ENCODE peak calls at places on chromosomes 7 and 10, in ten cellular contexts. L is neural progenitor cell, T is LoVo, R is EL, G is GM12892, W is type B pancreatic cell, P is skeletal muscle cell, O is tibial nerve, D is iPS-NIHi11, B is uterus. S is an unnamed sample.

GRCh38 chr10:96334888-96335526 is 23.8 kb downstream of the OPALIN start:
- DNase-seq in L (peak), T (peak), R (peak), G (no peak), W (no peak), P (no peak), O (no peak), D (peak), B (no peak), S (peak)

GRCh38 chr10:3787001-3787400 is 2.0 kb upstream of the KLF6 start:
- DNase-seq in L (no peak), T (no peak), R (no peak), G (no peak), W (no peak), P (no peak), O (no peak), D (no peak), B (no peak), S (no peak)

GRCh38 chr7:79553811-79554555 is 100.5 kb upstream of the MAGI2 start:
- DNase-seq in L (no peak), T (peak), R (peak), G (no peak), W (no peak), P (peak), O (no peak), D (no peak), B (no peak), S (no peak)

GRCh38 chr10:97796651-97797050 is 24.9 kb upstream of the SFRP5 start:
- DNase-seq in L (no peak), T (no peak), R (no peak), G (no peak), W (no peak), P (no peak), O (no peak), D (no peak), B (no peak), S (no peak)

GRCh38 chr10:75228834-75229233 is 6.9 kb downstream of the COMTD1 start:
- DNase-seq in L (no peak), T (no peak), R (no peak), G (no peak), W (no peak), P (no peak), O (no peak), D (no peak), B (no peak), S (no peak)

GRCh38 chr7:20784311-20785210 is 2.1 kb downstream of the SP8 start:
- DNase-seq in L (peak), T (peak), R (peak), G (peak), W (peak), P (no peak), O (no peak), D (peak), B (no peak), S (peak)

GRCh38 chr10:80528901-80529300 is 8.8 kb upstream of the SH2D4B start:
- DNase-seq in L (no peak), T (no peak), R (no peak), G (no peak), W (no peak), P (no peak), O (no peak), D (peak), B (no peak), S (no peak)

GRCh38 chr7:45126201-45126600 is 14.7 kb upstream of the TBRG4 start:
- DNase-seq in L (no peak), T (no peak), R (no peak), G (no peak), W (no peak), P (no peak), O (no peak), D (no peak), B (no peak), S (no peak)

GRCh38 chr7:110762514-110762913 is 328.4 kb upstream of the LRRN3 start:
- DNase-seq in L (no peak), T (no peak), R (no peak), G (no peak), W (no peak), P (no peak), O (no peak), D (no peak), B (no peak), S (no peak)

GRCh38 chr10:74750848-74751274 is 75.5 kb upstream of the KAT6B start:
- DNase-seq in L (no peak), T (no peak), R (no peak), G (no peak), W (peak), P (no peak), O (no peak), D (no peak), B (no peak), S (no peak)

GRCh38 chr7:47392241-47392759 is 189.6 kb downstream of the TNS3 start:
- DNase-seq in L (peak), T (no peak), R (no peak), G (no peak), W (no peak), P (peak), O (no peak), D (no peak), B (peak), S (no peak)

GRCh38 chr10:35448687-35449662 is 112.7 kb downstream of the CCNY start:
- DNase-seq in L (no peak), T (peak), R (no peak), G (no peak), W (no peak), P (no peak), O (no peak), D (peak), B (no peak), S (no peak)

GRCh38 chr10:62817763-62818425 is 1.7 kb upstream of the EGR2 start:
- DNase-seq in L (peak), T (peak), R (peak), G (peak), W (no peak), P (no peak), O (peak), D (peak), B (peak), S (peak)

GRCh38 chr10:28849821-28850220 is 172.5 kb downstream of the BAMBI start:
- DNase-seq in L (no peak), T (no peak), R (no peak), G (no peak), W (no peak), P (no peak), O (no peak), D (no peak), B (no peak), S (no peak)

GRCh38 chr10:19889279-19889678 is 73.0 kb downstream of the PLXDC2 start:
- DNase-seq in L (no peak), T (no peak), R (no peak), G (no peak), W (no peak), P (no peak), O (no peak), D (no peak), B (no peak), S (no peak)

GRCh38 chr7:139721844-139722243 is 56.0 kb downstream of the HIPK2 start:
- DNase-seq in L (no peak), T (no peak), R (no peak), G (no peak), W (no peak), P (no peak), O (no peak), D (no peak), B (no peak), S (no peak)

GRCh38 chr10:60334991-60335390 is 54.7 kb downstream of the ANK3 start:
- DNase-seq in L (no peak), T (no peak), R (peak), G (no peak), W (no peak), P (peak), O (no peak), D (no peak), B (no peak), S (no peak)

GRCh38 chr10:70272925-70273316 is 10.9 kb downstream of the NPFFR1 start:
- DNase-seq in L (no peak), T (peak), R (peak), G (no peak), W (no peak), P (no peak), O (no peak), D (no peak), B (no peak), S (no peak)

GRCh38 chr10:126438407-126438783 is 50.1 kb upstream of the ADAM12 start:
- DNase-seq in L (no peak), T (no peak), R (no peak), G (no peak), W (no peak), P (no peak), O (no peak), D (no peak), B (no peak), S (no peak)

GRCh38 chr10:62911210-62911963 is 95.2 kb upstream of the EGR2 start:
- DNase-seq in L (peak), T (no peak), R (no peak), G (no peak), W (no peak), P (no peak), O (no peak), D (peak), B (no peak), S (no peak)

GRCh38 chr10:4545077-4545476 is 280.9 kb upstream of the AKR1E2 start:
- DNase-seq in L (no peak), T (no peak), R (peak), G (no peak), W (no peak), P (peak), O (no peak), D (no peak), B (no peak), S (no peak)

GRCh38 chr10:121510201-121510771 is 88.0 kb downstream of the FGFR2 start:
- DNase-seq in L (no peak), T (no peak), R (peak), G (no peak), W (no peak), P (no peak), O (peak), D (no peak), B (peak), S (no peak)

GRCh38 chr10:46523119-46523880 is 33.2 kb downstream of the GPRIN2 start:
- DNase-seq in L (no peak), T (peak), R (peak), G (no peak), W (no peak), P (no peak), O (peak), D (no peak), B (peak), S (no peak)

GRCh38 chr10:57992321-57993077 is 275.2 kb downstream of the IPMK start:
- DNase-seq in L (peak), T (no peak), R (peak), G (no peak), W (no peak), P (no peak), O (no peak), D (peak), B (no peak), S (no peak)

GRCh38 chr7:21011153-21011552 is 224.5 kb upstream of the SP8 start:
- DNase-seq in L (no peak), T (peak), R (no peak), G (no peak), W (no peak), P (no peak), O (no peak), D (no peak), B (no peak), S (no peak)

GRCh38 chr10:102752934-102753664 is 9.4 kb downstream of the WBP1L start:
- DNase-seq in L (peak), T (no peak), R (peak), G (no peak), W (no peak), P (peak), O (no peak), D (peak), B (peak), S (no peak)

GRCh38 chr10:34405611-34406462 is 409.3 kb downstream of the PARD3 start:
- DNase-seq in L (no peak), T (peak), R (peak), G (no peak), W (no peak), P (peak), O (no peak), D (no peak), B (no peak), S (no peak)

GRCh38 chr7:100897111-100897608 is 1.5 kb upstream of the ACHE start:
- DNase-seq in L (peak), T (peak), R (peak), G (no peak), W (no peak), P (no peak), O (no peak), D (peak), B (no peak), S (peak)

GRCh38 chr7:131692131-131692960 is 135.9 kb upstream of the PODXL start:
- DNase-seq in L (peak), T (peak), R (peak), G (peak), W (peak), P (no peak), O (peak), D (peak), B (no peak), S (peak)

GRCh38 chr7:133545613-133546012 is 292.7 kb downstream of the EXOC4 start:
- DNase-seq in L (no peak), T (no peak), R (peak), G (no peak), W (no peak), P (peak), O (no peak), D (no peak), B (no peak), S (no peak)

GRCh38 chr10:6406220-6407033 is 173.6 kb downstream of the PRKCQ start:
- DNase-seq in L (no peak), T (peak), R (peak), G (no peak), W (no peak), P (no peak), O (no peak), D (no peak), B (no peak), S (no peak)

GRCh38 chr10:75398630-75399460 is 2.7 kb downstream of the ZNF503 start:
- DNase-seq in L (peak), T (no peak), R (no peak), G (no peak), W (no peak), P (no peak), O (peak), D (no peak), B (peak), S (peak)

GRCh38 chr10:124088944-124089343 is 4.5 kb downstream of the CHST15 start:
- DNase-seq in L (no peak), T (no peak), R (no peak), G (no peak), W (no peak), P (no peak), O (no peak), D (no peak), B (no peak), S (no peak)

GRCh38 chr10:102233997-102234396 is 7.3 kb downstream of the PITX3 start:
- DNase-seq in L (no peak), T (no peak), R (no peak), G (no peak), W (no peak), P (no peak), O (no peak), D (no peak), B (no peak), S (no peak)

GRCh38 chr7:148110097-148110868 is 480.3 kb upstream of the C7orf33 start:
- DNase-seq in L (peak), T (no peak), R (no peak), G (no peak), W (no peak), P (no peak), O (no peak), D (no peak), B (no peak), S (no peak)

GRCh38 chr10:100774876-100775275 is 29.5 kb downstream of the PAX2 start:
- DNase-seq in L (no peak), T (no peak), R (no peak), G (no peak), W (no peak), P (no peak), O (no peak), D (no peak), B (no peak), S (no peak)

GRCh38 chr10:88461426-88461825 is 121.7 kb downstream of the RNLS start:
- DNase-seq in L (no peak), T (no peak), R (no peak), G (no peak), W (no peak), P (no peak), O (no peak), D (no peak), B (no peak), S (no peak)

GRCh38 chr10:5595591-5596590 is 70.5 kb downstream of the ASB13 start:
- DNase-seq in L (no peak), T (no peak), R (peak), G (no peak), W (no peak), P (peak), O (no peak), D (no peak), B (no peak), S (no peak)

GRCh38 chr10:5424751-5425150 is 12.4 kb downstream of the NET1 start:
- DNase-seq in L (no peak), T (no peak), R (no peak), G (no peak), W (no peak), P (no peak), O (no peak), D (no peak), B (no peak), S (no peak)

GRCh38 chr7:142301299-142301698 is 43.4 kb upstream of the PRSS58 start:
- DNase-seq in L (no peak), T (no peak), R (no peak), G (no peak), W (no peak), P (no peak), O (no peak), D (no peak), B (no peak), S (no peak)